ENCODE peak calls at places on chromosomes 6 and 20, in five cellular contexts. P is body of pancreas, C is fibroblast of lung, J is choroid plexus epithelial cell, N is foreskin fibroblast. S is an unnamed sample.

GRCh38 chr20:19802099-19802491 is 44.0 kb downstream of the RIN2 start:
- DNase-seq in P (no peak), C (no peak), J (no peak), N (no peak), S (no peak)

GRCh38 chr6:24949020-24949569 is 13.3 kb upstream of the RIPOR2 start:
- DNase-seq in P (no peak), C (no peak), J (no peak), N (no peak), S (no peak)

GRCh38 chr6:157323114-157323923 is at the start of gene TMEM242:
- DNase-seq in P (peak), C (peak), J (peak), N (peak), S (peak)

GRCh38 chr20:4876301-4876700 is 125.0 kb downstream of the SLC23A2 start:
- DNase-seq in P (no peak), C (no peak), J (no peak), N (no peak), S (no peak)

GRCh38 chr6:105794263-105794662 is 291.9 kb upstream of the PRDM1 start:
- DNase-seq in P (peak), C (no peak), J (peak), N (no peak), S (no peak)

GRCh38 chr6:134177236-134177635 is 124.8 kb upstream of the SLC2A12 start:
- DNase-seq in P (no peak), C (no peak), J (no peak), N (no peak), S (no peak)

GRCh38 chr6:14165091-14165490 is 47.5 kb downstream of the CD83 start:
- DNase-seq in P (no peak), C (peak), J (peak), N (peak), S (peak)

GRCh38 chr20:47332381-47333206 is 23.9 kb downstream of the ZMYND8 start:
- DNase-seq in P (no peak), C (no peak), J (no peak), N (no peak), S (no peak)

GRCh38 chr20:25299801-25300200 is 51.9 kb downstream of the PYGB start:
- DNase-seq in P (no peak), C (peak), J (peak), N (no peak), S (no peak)

GRCh38 chr6:125584468-125584939 is 164.9 kb upstream of the HEY2 start:
- DNase-seq in P (no peak), C (peak), J (peak), N (no peak), S (no peak)

GRCh38 chr6:7528565-7528964 is 12.9 kb upstream of the DSP start:
- DNase-seq in P (no peak), C (peak), J (peak), N (peak), S (no peak)

GRCh38 chr20:43761396-43762340 is 34.9 kb upstream of the GTSF1L start:
- DNase-seq in P (no peak), C (peak), J (no peak), N (no peak), S (no peak)

GRCh38 chr20:2449386-2449785 is 21.2 kb downstream of the SNRPB start:
- DNase-seq in P (no peak), C (no peak), J (no peak), N (no peak), S (no peak)

GRCh38 chr6:4873928-4874327 is 97.7 kb downstream of the CDYL start:
- DNase-seq in P (no peak), C (no peak), J (no peak), N (no peak), S (no peak)

GRCh38 chr6:68343901-68344300 is 291.2 kb upstream of the ADGRB3 start:
- DNase-seq in P (peak), C (peak), J (peak), N (peak), S (no peak)

GRCh38 chr20:23646106-23646958 is 8.6 kb upstream of the CST3 start:
- DNase-seq in P (no peak), C (no peak), J (no peak), N (no peak), S (no peak)

GRCh38 chr6:160417550-160417949 is 69.4 kb downstream of the SLC22A3 start:
- DNase-seq in P (no peak), C (no peak), J (no peak), N (no peak), S (no peak)

GRCh38 chr6:108847738-108848115 is 495 bp upstream of the ARMC2 start:
- DNase-seq in P (no peak), C (no peak), J (no peak), N (no peak), S (no peak)

GRCh38 chr20:26209171-26209941 is 512.7 kb upstream of the ZNF337 start:
- DNase-seq in P (no peak), C (peak), J (peak), N (no peak), S (no peak)

GRCh38 chr6:1724616-1725015 is 114.9 kb downstream of the FOXC1 start:
- DNase-seq in P (no peak), C (no peak), J (no peak), N (no peak), S (no peak)

GRCh38 chr20:10314198-10314597 is 95.6 kb downstream of the SNAP25 start:
- DNase-seq in P (no peak), C (peak), J (peak), N (peak), S (no peak)

GRCh38 chr6:111207141-111207858 is 120.0 kb downstream of the SLC16A10 start:
- DNase-seq in P (no peak), C (peak), J (peak), N (no peak), S (no peak)

GRCh38 chr20:39702716-39703349 is 740.7 kb downstream of the DHX35 start:
- DNase-seq in P (no peak), C (no peak), J (no peak), N (no peak), S (no peak)

GRCh38 chr6:115091461-115091860 is 748.6 kb upstream of the HS3ST5 start:
- DNase-seq in P (no peak), C (peak), J (peak), N (peak), S (no peak)

GRCh38 chr20:25584905-25585704 is at the start of gene NINL:
- DNase-seq in P (peak), C (peak), J (peak), N (peak), S (no peak)

GRCh38 chr20:54137115-54137514 is 36.7 kb downstream of the CYP24A1 start:
- DNase-seq in P (no peak), C (peak), J (no peak), N (no peak), S (no peak)

GRCh38 chr6:116010400-116011095 is 50.1 kb downstream of the FRK start:
- DNase-seq in P (peak), C (peak), J (peak), N (peak), S (peak)

GRCh38 chr6:42403415-42403814 is 48.3 kb downstream of the TRERF1 start:
- DNase-seq in P (no peak), C (peak), J (peak), N (peak), S (peak)

GRCh38 chr6:6851059-6851658 is 256.6 kb upstream of the RREB1 start:
- DNase-seq in P (peak), C (peak), J (peak), N (peak), S (peak)

GRCh38 chr6:137271245-137272183 is 52.3 kb upstream of the IFNGR1 start:
- DNase-seq in P (no peak), C (peak), J (peak), N (peak), S (peak)

GRCh38 chr6:33607784-33608161 is 13.3 kb upstream of the ITPR3 start:
- DNase-seq in P (no peak), C (no peak), J (no peak), N (no peak), S (no peak)

GRCh38 chr6:12324096-12324495 is 33.9 kb downstream of the EDN1 start:
- DNase-seq in P (no peak), C (peak), J (peak), N (peak), S (peak)

GRCh38 chr6:54624779-54625178 is 221.8 kb upstream of the FAM83B start:
- DNase-seq in P (no peak), C (peak), J (peak), N (no peak), S (no peak)

GRCh38 chr6:159302196-159302595 is 133.0 kb downstream of the FNDC1 start:
- DNase-seq in P (no peak), C (no peak), J (no peak), N (no peak), S (no peak)

GRCh38 chr6:159303784-159304183 is 134.6 kb downstream of the FNDC1 start:
- DNase-seq in P (no peak), C (no peak), J (no peak), N (no peak), S (no peak)

GRCh38 chr6:159305159-159305558 is 136.0 kb downstream of the FNDC1 start:
- DNase-seq in P (no peak), C (no peak), J (no peak), N (no peak), S (no peak)

GRCh38 chr6:159306134-159306537 is 136.9 kb downstream of the FNDC1 start:
- DNase-seq in P (no peak), C (no peak), J (no peak), N (no peak), S (no peak)

DNA sequence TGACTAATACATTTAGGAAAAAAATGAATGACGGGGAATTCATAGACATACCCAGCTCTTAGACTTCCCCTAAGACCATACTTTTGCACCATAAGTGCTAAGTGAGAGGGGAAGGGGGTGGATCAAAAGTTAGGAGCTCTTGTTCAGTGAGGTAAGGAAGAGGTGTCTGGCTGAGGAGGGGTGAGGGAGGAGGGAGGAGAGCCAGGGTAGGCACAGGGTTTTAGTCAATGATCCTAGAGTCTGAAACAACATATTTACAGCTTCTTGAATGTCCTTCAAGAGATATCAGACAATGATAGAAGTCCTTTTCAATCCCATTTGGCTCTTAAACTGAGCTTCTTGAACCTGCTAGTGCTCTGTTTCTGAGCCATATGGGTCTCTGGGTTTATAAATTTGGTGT is 135.4 kb downstream of the FNDC1 start:
- DNase-seq in P (no peak), C (no peak), J (no peak), N (no peak), S (no peak)
- TF ChIP-seq CTCF in P (no peak), C (no peak), J (no peak), N (no peak), S (no peak)

GRCh38 chr6:144098993-144099392 is 3.6 kb upstream of the SF3B5 start:
- DNase-seq in P (no peak), C (no peak), J (no peak), N (no peak), S (no peak)

GRCh38 chr6:144093236-144093635 is 2.1 kb downstream of the SF3B5 start:
- DNase-seq in P (no peak), C (no peak), J (no peak), N (no peak), S (no peak)

GRCh38 chr6:144094731-144095133 is 641 bp downstream of the SF3B5 start:
- DNase-seq in P (no peak), C (no peak), J (no peak), N (no peak), S (no peak)

GRCh38 chr6:144093658-144094057 is 1.7 kb downstream of the SF3B5 start:
- DNase-seq in P (no peak), C (no peak), J (no peak), N (no peak), S (no peak)

GRCh38 chr6:144095134-144096002 is at the start of gene SF3B5:
- DNase-seq in P (peak), C (peak), J (peak), N (peak), S (peak)
- H3K4me3 ChIP-seq in P (peak), C (peak), J (peak), N (peak), S (peak)

DNA sequence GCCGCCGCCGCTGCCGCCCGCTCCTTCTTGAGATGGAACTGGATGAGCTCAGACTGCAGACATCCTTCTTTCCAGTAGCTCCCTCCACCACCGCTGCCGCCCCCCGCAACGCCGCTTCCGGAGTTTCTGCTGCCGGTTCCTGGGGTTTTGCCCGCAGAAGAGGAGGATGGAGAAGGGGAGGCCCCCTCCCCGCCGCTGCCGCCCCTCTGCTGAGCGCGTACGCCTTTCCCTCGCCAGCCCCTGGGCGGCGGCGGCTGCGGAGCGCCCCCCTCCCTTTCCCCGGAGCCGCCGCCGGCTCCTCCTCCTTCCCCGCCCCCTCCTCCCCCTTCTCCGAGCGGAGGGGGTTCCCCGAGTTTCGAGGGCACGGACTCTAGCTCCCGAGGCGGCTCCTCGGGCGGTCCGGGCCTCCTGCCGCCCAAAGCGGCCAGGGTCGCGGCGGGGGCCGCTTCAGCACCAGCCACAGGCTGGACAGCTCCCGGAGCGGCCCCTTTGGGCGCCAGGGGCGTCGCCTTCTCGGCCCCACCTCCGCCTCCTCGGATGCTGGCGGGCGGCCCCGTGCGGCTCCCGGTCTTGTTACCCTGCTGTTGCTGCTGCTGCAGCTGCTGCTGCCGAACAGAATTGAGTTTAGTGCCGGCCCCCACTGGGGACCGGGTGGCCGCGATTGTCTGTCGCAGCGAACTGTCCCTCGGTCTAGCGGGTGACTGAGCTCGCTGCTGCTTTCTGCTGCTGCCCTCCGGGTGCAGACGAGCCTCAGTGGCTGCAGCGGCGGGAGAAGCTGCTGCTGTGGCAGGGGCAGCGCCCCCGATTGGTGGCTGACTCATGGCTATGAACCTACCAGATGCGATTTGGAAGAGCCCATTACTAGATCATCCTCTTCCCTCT is 3.1 kb downstream of the MTCL3 start:
- DNase-seq in P (peak), C (peak), J (peak), N (peak), S (no peak)
- TF ChIP-seq CTCF in P (no peak), C (peak), J (no peak), N (no peak), S (no peak)

GRCh38 chr20:33901132-33901523 is 90.0 kb downstream of the CHMP4B start:
- DNase-seq in P (no peak), C (no peak), J (no peak), N (no peak), S (no peak)

GRCh38 chr20:33899106-33899505 is 88.0 kb downstream of the CHMP4B start:
- DNase-seq in P (no peak), C (no peak), J (no peak), N (no peak), S (no peak)

GRCh38 chr20:33902011-33902410 is 90.9 kb downstream of the CHMP4B start:
- DNase-seq in P (no peak), C (no peak), J (no peak), N (no peak), S (no peak)

GRCh38 chr20:33897313-33897912 is 86.3 kb downstream of the CHMP4B start:
- DNase-seq in P (no peak), C (no peak), J (no peak), N (no peak), S (no peak)

GRCh38 chr20:33900515-33901131 is 89.5 kb downstream of the CHMP4B start:
- DNase-seq in P (no peak), C (no peak), J (no peak), N (no peak), S (no peak)
- H3K4me3 ChIP-seq in P (no peak), C (no peak), J (no peak), N (no peak), S (no peak)

DNA sequence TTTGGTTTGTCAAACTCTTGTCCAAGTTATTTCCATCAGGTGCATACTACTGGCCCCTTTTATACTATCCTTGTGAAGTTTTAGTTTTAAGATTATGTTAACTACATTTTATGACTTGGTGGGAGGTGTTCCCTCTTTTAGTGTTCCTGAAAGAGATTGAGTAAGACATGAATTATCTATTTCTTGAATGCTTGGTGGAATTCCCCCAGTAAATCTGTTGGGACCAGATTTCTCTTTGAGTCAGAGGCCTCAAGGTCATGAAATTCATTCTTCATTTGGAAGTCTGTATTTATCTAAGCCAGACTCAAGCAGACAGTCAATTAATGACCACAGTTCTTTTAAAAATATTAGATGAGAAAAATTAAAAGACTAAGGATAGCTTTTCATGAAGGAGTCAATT is 81.3 kb downstream of the MOXD1 start:
- DNase-seq in P (no peak), C (peak), J (peak), N (peak), S (no peak)
- TF ChIP-seq CTCF in P (no peak), C (no peak), J (no peak), N (no peak), S (no peak)

GRCh38 chr20:61492065-61492464 is 240.0 kb downstream of the CDH4 start:
- DNase-seq in P (no peak), C (no peak), J (no peak), N (no peak), S (no peak)

GRCh38 chr20:61494763-61495595 is 242.9 kb downstream of the CDH4 start:
- DNase-seq in P (no peak), C (no peak), J (no peak), N (no peak), S (no peak)

GRCh38 chr20:61497029-61497627 is 245.1 kb downstream of the CDH4 start:
- DNase-seq in P (no peak), C (no peak), J (no peak), N (no peak), S (no peak)

GRCh38 chr20:61490721-61491120 is 238.7 kb downstream of the CDH4 start:
- DNase-seq in P (no peak), C (peak), J (no peak), N (no peak), S (no peak)

DNA sequence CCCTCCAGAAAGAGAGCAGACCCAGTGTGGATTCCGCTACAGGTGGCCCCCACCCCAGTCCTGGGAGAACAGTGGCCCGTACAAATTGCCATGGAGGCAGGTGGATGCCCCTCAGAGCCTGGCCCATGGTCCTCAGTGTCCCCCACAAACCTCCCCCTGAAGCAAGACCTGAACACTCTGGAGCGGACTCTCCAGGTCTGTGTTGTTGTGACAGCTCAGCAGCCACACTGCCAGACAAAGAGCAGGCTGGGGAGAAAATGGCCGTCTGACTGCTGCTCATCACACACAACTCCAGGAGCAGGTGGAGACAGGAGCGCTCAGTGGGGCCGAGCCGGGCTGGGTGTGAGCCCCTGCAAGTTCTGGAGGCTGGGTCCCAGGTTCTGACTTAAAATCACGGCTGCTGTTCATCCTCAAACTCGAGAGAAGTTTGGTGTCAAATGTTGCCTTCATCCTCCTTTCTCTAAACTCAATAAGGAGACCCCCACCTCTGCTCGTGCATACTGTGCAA is 241.8 kb downstream of the CDH4 start:
- DNase-seq in P (no peak), C (no peak), J (no peak), N (no peak), S (no peak)
- H3K4me3 ChIP-seq in P (no peak), C (no peak), J (no peak), N (no peak), S (no peak)

DNA sequence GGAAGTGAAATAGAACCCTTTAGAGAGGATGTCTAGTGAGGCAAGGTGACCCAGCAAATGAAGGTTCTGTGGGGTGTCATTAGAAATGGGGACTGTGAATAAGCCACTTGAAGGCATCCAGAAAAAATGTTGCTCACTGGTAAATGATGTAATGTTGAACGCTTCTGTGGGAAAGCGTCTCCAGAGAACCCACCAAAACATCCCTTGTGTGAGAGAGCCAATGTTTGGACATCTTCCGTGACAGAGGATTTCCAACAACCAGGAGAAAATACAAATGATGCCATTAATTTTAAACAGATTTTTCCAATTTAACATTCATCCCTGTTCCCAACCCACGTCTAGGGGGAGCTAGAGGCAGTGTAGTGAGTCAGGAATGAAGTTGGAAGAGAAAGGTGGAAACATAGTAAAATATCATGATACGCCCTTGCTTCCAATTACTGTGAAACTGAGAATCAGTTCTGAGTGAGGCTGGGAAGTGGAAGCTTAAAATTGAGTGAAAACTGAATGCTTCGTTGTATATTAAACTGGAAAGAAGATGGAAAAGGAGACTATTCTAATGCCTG is 584.2 kb downstream of the CD109 start:
- DNase-seq in P (no peak), C (no peak), J (no peak), N (no peak), S (no peak)
- TF ChIP-seq CTCF in P (no peak), C (peak), J (peak), N (peak), S (peak)